ENCODE peak calls at places on chromosomes 16 and 17, in four cellular contexts. Z is neuronal stem cell, T is H1, Q is mesenchymal stem cell. E is an unnamed sample.

GRCh38 chr16:82639666-82640336 is 13.0 kb downstream of the CDH13 start:
- DNase-seq in T (peak), Z (peak), Q (peak), E (peak)

GRCh38 chr17:29617481-29618271 is 5.0 kb downstream of the CORO6 start:
- DNase-seq in Z (no peak), Q (peak), T (peak), E (peak)

GRCh38 chr17:15236281-15237105 is 28.6 kb downstream of the PMP22 start:
- DNase-seq in Z (no peak), Q (peak), T (no peak), E (peak)

GRCh38 chr16:30185141-30185682 is 1.8 kb downstream of the CORO1A start:
- DNase-seq in Z (no peak), Q (no peak), T (peak), E (no peak)

GRCh38 chr17:47733047-47733413 is at the start of gene TBX21:
- DNase-seq in Q (peak), T (peak), Z (peak), E (peak)

GRCh38 chr16:61934591-61934990 is 101.6 kb downstream of the CDH8 start:
- DNase-seq in T (no peak), Q (no peak), Z (no peak), E (no peak)

GRCh38 chr17:44909681-44910144 is 5.6 kb downstream of the GFAP start:
- DNase-seq in T (no peak), Z (no peak), Q (peak), E (no peak)

GRCh38 chr16:49658491-49658890 is 197.4 kb downstream of the ZNF423 start:
- DNase-seq in Z (no peak), T (no peak), Q (no peak), E (no peak)

GRCh38 chr17:79990704-79991103 is 45.0 kb downstream of the TBC1D16 start:
- DNase-seq in Q (no peak), T (no peak), Z (no peak), E (no peak)

GRCh38 chr16:90008708-90009145 is 10.5 kb downstream of the DBNDD1 start:
- DNase-seq in Z (no peak), T (no peak), Q (no peak), E (no peak)

GRCh38 chr17:9468937-9469336 is 106.7 kb downstream of the STX8 start:
- DNase-seq in T (no peak), Z (no peak), Q (no peak), E (no peak)

GRCh38 chr17:62919388-62919787 is 46.6 kb upstream of the TANC2 start:
- DNase-seq in T (no peak), Q (peak), Z (no peak), E (no peak)

GRCh38 chr16:51110618-51111234 is 40.3 kb downstream of the SALL1 start:
- DNase-seq in T (no peak), Q (no peak), Z (no peak), E (no peak)

GRCh38 chr17:731943-732787 is at the start of gene TLCD3A:
- DNase-seq in Z (no peak), T (peak), Q (peak), E (peak)

GRCh38 chr17:35376245-35376644 is 2.8 kb upstream of the SLFN11 start:
- DNase-seq in Z (no peak), Q (no peak), T (no peak), E (no peak)

GRCh38 chr16:19704321-19705130 is 13.5 kb downstream of the KNOP1 start:
- DNase-seq in Q (peak), T (no peak), Z (no peak), E (no peak)

GRCh38 chr17:72754513-72754912 is 338.0 kb downstream of the SLC39A11 start:
- DNase-seq in Z (no peak), T (no peak), Q (no peak), E (no peak)

GRCh38 chr16:19167710-19168172 is 299 bp upstream of the SYT17 start:
- DNase-seq in T (peak), Q (peak), Z (peak), E (peak)

GRCh38 chr16:69721441-69721957 is 4.9 kb downstream of the NQO1 start:
- DNase-seq in T (no peak), Q (no peak), Z (no peak), E (no peak)

GRCh38 chr16:67939507-67940435 is 3.1 kb upstream of the PSMB10 start:
- DNase-seq in Q (no peak), T (no peak), Z (no peak), E (no peak)

GRCh38 chr16:19085679-19086200 is 18.3 kb downstream of the COQ7 start:
- DNase-seq in T (no peak), Q (peak), Z (no peak), E (no peak)

GRCh38 chr16:56793504-56793903 is 63.6 kb downstream of the NUP93 start:
- DNase-seq in Z (no peak), T (no peak), Q (peak), E (no peak)

DNA sequence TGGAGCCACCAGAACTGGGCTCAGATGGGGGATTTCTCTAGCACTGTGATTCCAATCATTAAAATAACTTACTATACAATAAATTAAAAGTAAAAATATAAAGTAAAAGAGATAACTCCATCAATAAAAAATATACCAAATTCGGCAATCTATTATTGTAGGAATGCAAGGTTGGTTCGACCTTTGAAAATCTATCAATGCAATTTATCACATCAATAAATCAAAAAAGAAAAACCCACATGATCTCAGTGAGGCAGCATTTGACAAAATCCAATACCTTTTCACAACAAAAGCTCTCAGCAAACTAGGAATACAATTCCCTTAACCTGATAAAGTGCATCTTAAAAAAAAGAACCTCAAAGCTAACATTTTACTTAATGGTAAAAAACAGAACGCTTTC is 17.0 kb downstream of the RAB40B start:
- DNase-seq in T (no peak), Z (no peak), Q (no peak), E (no peak)
- H2BK15ac ChIP-seq in T (no peak), Z (no peak), Q (no peak), E (no peak)

GRCh38 chr16:85359147-85359822 is 247.0 kb upstream of the CIBAR2 start:
- DNase-seq in Z (no peak), Q (peak), T (no peak), E (no peak)
- H2BK12ac ChIP-seq in Z (no peak), Q (peak), T (peak), E (no peak)

GRCh38 chr16:88989852-88990547 is 13.0 kb upstream of the CBFA2T3 start:
- DNase-seq in Q (no peak), T (no peak), Z (no peak), E (no peak)
- H4K8ac ChIP-seq in Q (no peak), T (peak), Z (no peak), E (no peak)

DNA sequence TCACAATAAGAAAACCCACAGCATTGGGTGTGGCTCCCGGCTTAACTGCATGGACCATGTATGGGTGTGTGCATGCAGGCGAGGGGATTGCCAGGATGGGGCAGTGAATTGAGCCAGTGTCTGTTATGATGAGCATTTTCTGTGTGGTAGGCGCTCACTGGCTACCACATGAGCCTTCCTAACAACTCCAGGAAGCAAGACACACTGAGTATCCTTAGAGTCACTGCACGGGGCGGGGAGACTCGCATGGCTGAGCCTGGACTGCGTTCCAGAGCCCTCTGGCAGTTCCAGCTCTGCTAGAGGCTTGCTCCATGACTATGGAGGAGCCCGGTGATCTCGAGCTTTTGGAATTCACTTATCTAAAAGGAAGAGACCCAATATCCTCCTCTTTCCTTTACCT is 225.9 kb downstream of the CCDC182 start:
- DNase-seq in Q (peak), T (no peak), Z (no peak), E (no peak)
- H2BK15ac ChIP-seq in Q (peak), T (no peak), Z (peak), E (no peak)

DNA sequence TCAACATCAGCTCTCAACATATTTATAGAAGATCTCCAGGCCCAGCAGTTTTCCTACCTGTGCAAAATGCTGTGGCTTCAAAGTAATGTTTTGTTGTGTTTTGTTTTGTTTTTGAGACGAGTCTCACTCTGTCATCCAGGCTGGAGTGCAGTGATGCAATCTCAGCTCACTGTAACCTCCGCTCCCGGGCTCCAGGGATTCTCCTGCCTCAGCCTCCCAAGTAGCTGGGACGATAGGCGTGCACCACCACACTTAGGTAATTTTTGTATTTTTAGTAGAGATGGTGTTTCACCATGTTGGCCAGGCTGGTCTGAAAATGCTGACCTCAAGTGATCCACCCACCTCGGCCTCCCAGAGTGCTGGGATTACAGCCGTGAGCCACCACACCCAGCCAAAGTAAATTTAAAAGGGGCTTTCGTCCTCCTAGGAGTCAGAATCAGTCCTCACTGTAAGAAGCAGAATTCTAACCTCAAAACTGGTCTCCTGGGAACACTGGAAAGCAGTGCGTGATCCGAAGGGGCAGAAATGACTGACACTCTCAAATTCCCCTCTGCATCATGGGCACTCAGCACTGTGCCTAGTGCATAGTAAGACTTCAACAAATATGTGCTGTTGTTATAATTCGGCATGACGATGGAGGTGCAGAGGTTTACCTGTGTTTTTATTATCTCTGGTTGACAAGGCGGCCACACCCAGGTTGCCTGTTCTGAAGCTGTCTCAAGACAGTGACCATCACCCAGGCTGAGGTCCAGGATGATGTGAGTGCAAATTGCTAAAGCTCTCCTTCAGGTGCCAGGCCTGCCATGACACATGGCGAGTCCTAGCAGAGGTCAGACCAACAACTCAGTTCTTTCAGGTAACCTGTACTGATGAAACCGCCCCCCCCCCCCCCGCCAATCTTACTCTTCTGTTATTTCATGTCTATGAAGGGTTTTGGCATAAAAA is 59.8 kb downstream of the ADCY9 start:
- DNase-seq in Q (no peak), T (no peak), Z (no peak), E (no peak)
- H2BK12ac ChIP-seq in Q (no peak), T (no peak), Z (no peak), E (no peak)

GRCh38 chr17:3022197-3022596 is 41.2 kb downstream of the OR1D5 start:
- DNase-seq in T (no peak), Q (no peak), Z (no peak), E (no peak)

GRCh38 chr17:3020381-3020780 is 43.0 kb downstream of the OR1D5 start:
- DNase-seq in Z (no peak), T (no peak), Q (no peak), E (no peak)

GRCh38 chr17:3017936-3018335 is 45.5 kb downstream of the OR1D5 start:
- DNase-seq in Z (no peak), T (no peak), Q (no peak), E (no peak)

GRCh38 chr17:3015890-3016289 is 47.5 kb downstream of the OR1D5 start:
- DNase-seq in Z (no peak), Q (no peak), T (no peak), E (no peak)

GRCh38 chr17:3019761-3020160 is 43.6 kb downstream of the OR1D5 start:
- DNase-seq in T (no peak), Z (no peak), Q (no peak), E (no peak)
- H4K8ac ChIP-seq in T (no peak), Z (no peak), Q (no peak), E (no peak)